ENCODE peak calls at places on chromosomes 3 and 15, in seven cellular contexts. F is AG04449, D is neural progenitor cell, Q is AG10803, S is GM10248, X is uterus, B is lower lobe of right lung. E is an unnamed sample.
A peak's percentile ranks its signal among the peaks of the same experiment; 100 is the strongest.

GRCh38 chr3:33786565-33787327 is 11.7 kb upstream of the PDCD6IP start:
- DNase-seq in B (no peak), S (no peak), D (no peak), F (no peak), X (no peak), Q (no peak), E (no peak)

GRCh38 chr3:16723994-16724393 is 118.8 kb upstream of the DAZL start:
- DNase-seq in Q (peak; percentile 19), X (no peak), F (no peak), D (peak; percentile 82), S (no peak), B (no peak), E (peak; percentile 44)

GRCh38 chr15:95440712-95441111 is 889.8 kb upstream of the NR2F2 start:
- DNase-seq in D (no peak), Q (no peak), S (no peak), F (no peak), X (peak; percentile 32), B (no peak), E (no peak)

GRCh38 chr15:66886686-66887273 is 178.6 kb upstream of the SMAD3 start:
- DNase-seq in D (no peak), Q (no peak), X (no peak), B (no peak), F (no peak), S (no peak), E (no peak)

GRCh38 chr3:134312873-134313838 is 61.1 kb downstream of the AMOTL2 start:
- DNase-seq in F (no peak), B (peak; percentile 87), D (peak; percentile 94), X (peak; percentile 70), Q (peak; percentile 86), S (no peak), E (no peak)

GRCh38 chr15:59590027-59590426 is 21.6 kb upstream of the GCNT3 start:
- DNase-seq in D (no peak), S (peak; percentile 54), Q (no peak), F (no peak), B (no peak), X (no peak), E (no peak)

GRCh38 chr3:147925272-147925671 is 516.1 kb downstream of the ZIC1 start:
- DNase-seq in D (no peak), S (no peak), B (no peak), F (no peak), Q (no peak), X (no peak), E (no peak)

GRCh38 chr15:96978937-96979473 is 648.5 kb downstream of the NR2F2 start:
- DNase-seq in F (no peak), B (no peak), Q (no peak), D (no peak), S (no peak), X (no peak), E (no peak)

GRCh38 chr3:71586810-71587242 is 3.3 kb upstream of the FOXP1 start:
- DNase-seq in F (no peak), S (no peak), X (no peak), Q (no peak), B (no peak), D (no peak), E (no peak)

GRCh38 chr3:122508135-122508914 is 6.4 kb downstream of the KPNA1 start:
- DNase-seq in B (no peak), Q (no peak), X (no peak), S (no peak), D (no peak), F (no peak), E (peak; percentile 22)

GRCh38 chr3:18758047-18758704 is 333.0 kb upstream of the SATB1 start:
- DNase-seq in X (no peak), S (peak; percentile 20), D (peak; percentile 80), B (no peak), F (no peak), Q (no peak), E (peak; percentile 98)

GRCh38 chr3:49120096-49120437 is 556 bp downstream of the USP19 start:
- DNase-seq in B (no peak), D (no peak), X (no peak), S (no peak), F (no peak), Q (no peak), E (no peak)

GRCh38 chr3:113947372-113948014 is at the start of gene ZDHHC23:
- DNase-seq in Q (peak; percentile 44), F (no peak), D (peak; percentile 81), S (peak; percentile 80), B (peak; percentile 88), X (peak; percentile 57), E (peak; percentile 37)

GRCh38 chr15:92048739-92049138 is 195.2 kb downstream of the SLCO3A1 start:
- DNase-seq in Q (no peak), X (no peak), S (no peak), F (no peak), B (no peak), D (no peak), E (peak; percentile 11)

GRCh38 chr3:37973250-37974054 is 17.1 kb upstream of the VILL start:
- DNase-seq in B (no peak), D (no peak), S (no peak), F (no peak), Q (peak; percentile 29), X (no peak), E (no peak)

GRCh38 chr3:184337315-184337714 is at the start of gene FAM131A:
- DNase-seq in S (no peak), B (no peak), Q (peak; percentile 50), F (no peak), X (peak; percentile 75), D (no peak), E (no peak)

GRCh38 chr15:99157456-99157855 is 52.6 kb downstream of the SYNM start:
- DNase-seq in S (no peak), B (no peak), X (no peak), Q (no peak), D (no peak), F (no peak), E (no peak)

GRCh38 chr3:141228385-141228784 is 3.2 kb upstream of the PXYLP1 start:
- DNase-seq in S (no peak), D (no peak), F (no peak), B (no peak), Q (no peak), X (no peak), E (no peak)

GRCh38 chr15:84034831-84035753 is 200.5 kb upstream of the GOLGA6L4 start:
- DNase-seq in X (no peak), S (peak; percentile 36), F (peak; percentile 1), B (no peak), D (peak; percentile 42), Q (peak; percentile 31), E (peak; percentile 55)

GRCh38 chr3:3998140-3998977 is 199.1 kb downstream of the LRRN1 start:
- DNase-seq in D (peak; percentile 70), X (no peak), F (no peak), Q (no peak), S (peak; percentile 24), B (no peak), E (peak; percentile 72)
- TF ChIP-seq CTCF in D (peak; percentile 77), X (no peak), F (no peak), Q (no peak), S (peak; percentile 67), B (peak; percentile 50), E (peak; percentile 67)

DNA sequence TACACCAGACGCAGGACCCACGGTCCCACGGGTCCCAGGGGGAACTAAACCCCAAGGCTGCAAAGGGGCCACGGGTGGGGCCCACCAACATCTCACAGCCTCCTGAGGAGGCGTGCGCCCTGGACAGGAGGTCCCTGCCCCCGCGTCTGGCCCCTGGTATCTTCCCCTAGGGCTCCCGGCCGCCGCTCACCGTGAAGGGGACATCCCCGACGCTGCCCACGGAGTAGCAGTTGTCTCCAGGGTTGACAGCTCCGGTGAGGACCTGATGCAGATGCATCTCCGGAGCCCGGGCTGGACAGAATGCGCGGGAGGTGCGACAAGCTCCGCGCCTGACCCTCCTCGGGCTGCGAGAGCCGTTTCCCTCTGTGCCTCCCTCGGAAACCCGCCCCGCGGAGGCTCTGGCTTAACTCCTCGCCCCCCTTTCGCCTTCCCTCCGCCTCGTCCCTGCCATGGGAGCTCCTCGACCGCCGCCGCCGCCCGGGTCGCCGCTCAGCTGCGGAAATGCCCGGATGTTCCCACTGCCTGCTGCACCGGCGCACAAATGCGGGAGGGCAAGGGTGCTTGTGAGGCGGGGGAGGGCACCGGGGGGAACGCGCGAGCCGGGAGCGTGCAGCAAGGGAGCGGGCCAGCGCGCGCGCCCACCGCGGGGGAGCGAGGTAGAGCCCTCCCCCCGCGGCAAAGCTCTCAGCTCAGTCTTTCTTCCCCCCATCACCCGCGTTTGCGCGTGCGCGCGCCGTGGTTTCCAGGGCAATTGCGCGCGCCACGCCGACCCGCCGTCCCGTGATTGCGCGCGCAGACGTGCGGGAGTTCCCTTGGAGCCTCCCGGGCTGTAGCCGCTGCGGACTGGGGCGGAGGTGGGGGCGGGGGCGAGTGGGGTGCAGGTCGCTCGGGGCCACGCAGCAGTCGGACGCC is at the start of gene DMXL2:
- DNase-seq in X (peak; percentile 83), F (no peak), B (peak; percentile 93), S (peak; percentile 79), D (peak; percentile 95), Q (peak; percentile 82), E (peak; percentile 41)
- TF ChIP-seq CTCF in X (no peak), F (no peak), B (no peak), S (no peak), D (no peak), Q (no peak), E (no peak)

GRCh38 chr3:30890907-30891306 is 3.6 kb downstream of the GADL1 start:
- DNase-seq in F (no peak), X (no peak), S (no peak), Q (no peak), B (no peak), D (no peak), E (no peak)

GRCh38 chr3:30895329-30895728 is 868 bp upstream of the GADL1 start:
- DNase-seq in Q (no peak), F (no peak), B (no peak), D (peak; percentile 9), S (no peak), X (no peak), E (no peak)

GRCh38 chr3:30893678-30894325 is 659 bp downstream of the GADL1 start:
- DNase-seq in D (no peak), X (no peak), F (no peak), Q (no peak), S (no peak), B (no peak), E (no peak)

DNA sequence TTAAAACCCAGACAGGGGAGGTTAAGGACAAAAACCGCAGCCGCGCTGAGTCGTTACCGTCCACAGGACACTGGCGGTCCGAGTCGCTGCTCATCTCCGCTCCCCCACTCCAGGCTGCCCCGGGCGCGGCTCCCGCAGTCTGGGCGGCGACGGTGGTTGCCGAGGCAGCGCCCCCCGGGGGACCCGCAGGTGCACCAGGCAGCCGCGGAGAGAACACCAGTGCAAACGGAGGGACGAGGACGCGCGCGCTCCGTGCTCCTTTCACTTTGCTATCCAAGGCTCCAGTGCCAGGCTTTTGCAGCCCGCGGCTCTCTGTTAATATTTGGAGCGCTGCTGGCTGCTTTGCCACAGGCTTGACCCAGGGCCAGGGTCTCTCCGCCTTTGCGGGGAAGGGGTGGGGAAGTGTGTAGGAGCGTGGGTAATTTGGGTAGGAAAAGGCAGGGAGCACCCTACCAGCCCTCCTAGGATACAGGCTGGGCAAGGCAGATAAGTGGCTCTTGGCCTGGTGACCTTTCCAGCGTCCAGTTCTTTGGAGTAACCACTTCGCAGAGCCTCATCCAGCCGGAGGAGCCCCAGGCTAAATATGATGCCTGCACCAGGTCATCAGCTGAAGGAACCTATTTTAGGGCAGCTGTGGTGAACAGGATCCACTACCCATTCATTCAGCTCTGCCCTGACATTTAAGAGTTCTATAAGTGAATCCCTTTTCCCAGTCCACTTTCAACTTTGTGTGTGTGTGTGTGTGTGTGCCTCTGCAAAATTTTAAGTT is at the start of gene GADL1:
- DNase-seq in B (peak; percentile 63), Q (peak; percentile 17), S (no peak), F (no peak), X (no peak), D (peak; percentile 77), E (no peak)
- TF ChIP-seq CTCF in B (no peak), Q (no peak), S (no peak), F (no peak), X (no peak), D (peak; percentile 15), E (no peak)

GRCh38 chr15:72732554-72732953 is 46.5 kb downstream of the BBS4 start:
- DNase-seq in X (no peak), Q (no peak), F (no peak), B (no peak), S (no peak), D (no peak), E (no peak)
- TF ChIP-seq CTCF in X (no peak), Q (no peak), F (no peak), B (no peak), S (no peak), D (no peak), E (no peak)